ENCODE peak calls at places on chromosome 16, in eight cellular contexts. D, A, B, W, E, M, S and L are unnamed samples.

GRCh38 chr16:86375841-86376240 is 134.5 kb upstream of the FOXF1 start:
- DNase-seq in D (no peak), A (no peak), B (no peak), W (no peak), E (no peak), M (peak; percentile 32), S (no peak), L (no peak)

GRCh38 chr16:85767569-85767968 is 16.7 kb upstream of the C16orf74 start:
- DNase-seq in D (no peak), A (no peak), B (no peak), W (no peak), E (no peak), M (peak; percentile 93), S (peak; percentile 93), L (no peak)

GRCh38 chr16:21260870-21261791 is 17.0 kb downstream of the CRYM start:
- DNase-seq in D (peak; percentile 86), A (peak; percentile 60), B (no peak), W (no peak), E (no peak), M (peak; percentile 79), S (peak; percentile 34), L (no peak)

GRCh38 chr16:56866955-56867830 is 2.2 kb downstream of the SLC12A3 start:
- DNase-seq in D (no peak), A (peak; percentile 53), B (no peak), W (no peak), E (peak; percentile 62), M (peak; percentile 63), S (peak; percentile 83), L (peak; percentile 53)

GRCh38 chr16:71933913-71934696 is 38.8 kb downstream of the IST1 start:
- DNase-seq in D (no peak), A (no peak), B (no peak), W (no peak), E (no peak), M (peak; percentile 45), S (peak; percentile 8), L (no peak)

GRCh38 chr16:68022278-68022727 is 729 bp downstream of the DDX28 start:
- DNase-seq in D (no peak), A (no peak), B (no peak), W (no peak), E (no peak), M (no peak), S (no peak), L (no peak)

GRCh38 chr16:57042157-57043111 is 49.9 kb upstream of the CPNE2 start:
- DNase-seq in D (no peak), A (no peak), B (no peak), W (no peak), E (peak; percentile 92), M (no peak), S (no peak), L (no peak)

GRCh38 chr16:31177136-31177535 is 2.8 kb upstream of the FUS start:
- DNase-seq in D (no peak), A (no peak), B (no peak), W (no peak), E (peak; percentile 77), M (peak; percentile 53), S (no peak), L (no peak)

GRCh38 chr16:9297437-9298113 is 206.1 kb downstream of the HAPSTR1 start:
- DNase-seq in D (peak; percentile 66), A (peak; percentile 28), B (peak; percentile 23), W (no peak), E (peak; percentile 19), M (peak; percentile 2), S (peak; percentile 22), L (peak; percentile 40)

GRCh38 chr16:53129281-53130192 is 74.7 kb downstream of the CHD9 start:
- DNase-seq in D (no peak), A (no peak), B (peak; percentile 21), W (no peak), E (no peak), M (peak; percentile 17), S (peak; percentile 29), L (no peak)

GRCh38 chr16:84672276-84673202 is 24.2 kb downstream of the KLHL36 start:
- DNase-seq in D (peak; percentile 85), A (peak; percentile 87), B (peak; percentile 76), W (peak; percentile 76), E (peak; percentile 91), M (peak; percentile 69), S (peak; percentile 90), L (peak; percentile 92)

GRCh38 chr16:11094075-11094593 is 149.8 kb downstream of the CLEC16A start:
- DNase-seq in D (no peak), A (no peak), B (no peak), W (no peak), E (peak; percentile 87), M (peak; percentile 39), S (no peak), L (no peak)

GRCh38 chr16:3920206-3920605 is 39.7 kb upstream of the CREBBP start:
- DNase-seq in D (no peak), A (no peak), B (no peak), W (no peak), E (no peak), M (no peak), S (no peak), L (no peak)

GRCh38 chr16:84453061-84453752 is 51.3 kb downstream of the MEAK7 start:
- DNase-seq in D (no peak), A (no peak), B (no peak), W (no peak), E (no peak), M (no peak), S (no peak), L (peak; percentile 58)

GRCh38 chr16:28218109-28218508 is 6.3 kb upstream of the XPO6 start:
- DNase-seq in D (no peak), A (peak; percentile 37), B (no peak), W (no peak), E (peak; percentile 76), M (peak; percentile 65), S (peak; percentile 76), L (no peak)